ENCODE peak calls at places on chromosomes 13 and 19, in four cellular contexts. Y is thyroid gland; P is naive thymus-derived CD4-positive, alpha-beta T cell; U is fibroblast of mammary gland. M is an unnamed sample.
A peak's percentile ranks its signal among the peaks of the same experiment; 100 is the strongest.

GRCh38 chr13:108427355-108427754 is 157.8 kb downstream of the TNFSF13B start:
- DNase-seq in Y (no peak), P (no peak), U (no peak), M (no peak)

GRCh38 chr13:47480121-47480520 is 521.0 kb downstream of the SUCLA2 start:
- DNase-seq in P (no peak), Y (no peak), U (peak; percentile 96), M (no peak)

GRCh38 chr13:110464547-110465343 is 96.8 kb downstream of the RAB20 start:
- DNase-seq in U (no peak), P (no peak), Y (no peak), M (no peak)

GRCh38 chr13:30698488-30699005 is 36.8 kb upstream of the ALOX5AP start:
- DNase-seq in P (no peak), U (no peak), Y (no peak), M (no peak)

GRCh38 chr19:1401138-1401888 is at the start of gene GAMT:
- DNase-seq in Y (peak; percentile 52), U (no peak), P (peak; percentile 55), M (no peak)

GRCh38 chr13:43878897-43879322 is 630 bp downstream of the CCDC122 start:
- DNase-seq in U (peak; percentile 79), Y (peak; percentile 72), P (no peak), M (peak; percentile 9)

GRCh38 chr13:42597505-42597904 is 23.6 kb downstream of the TNFSF11 start:
- DNase-seq in Y (no peak), U (no peak), P (no peak), M (no peak)

GRCh38 chr19:47380559-47380958 is 31.4 kb downstream of the DHX34 start:
- DNase-seq in P (no peak), U (no peak), Y (no peak), M (no peak)

GRCh38 chr13:41061914-41062837 is 867 bp downstream of the WBP4 start:
- DNase-seq in Y (no peak), U (peak; percentile 71), P (no peak), M (no peak)

M was measured in esophagus squamous epithelium.